ENCODE peak calls at places on chromosomes 6 and 20, in eight cellular contexts. E is NCI-H526 treated with DMSO at 0.1 percent for 48 hours; F is iPS DF 6.9; Y is DMS153; M is stimulated activated CD4-positive, alpha-beta T cell treated with anti-CD3 and anti-CD28 coated beads, Interleukin-2, amount 100 ng/mL, for 24 hours; W is CD8-positive, alpha-beta T cell; Z is endothelial cell; R is H54. X is an unnamed sample.

GRCh38 chr6:40887079-40887822 is 151.8 kb downstream of the UNC5CL start:
- DNase-seq in E (no peak), F (no peak), Y (no peak), M (no peak), W (no peak), Z (no peak), R (no peak), X (no peak)

GRCh38 chr6:137341721-137342195 is 122.6 kb upstream of the IFNGR1 start:
- DNase-seq in E (peak), F (no peak), Y (peak), M (peak), W (peak), Z (no peak), R (peak), X (peak)

GRCh38 chr6:63926258-63926657 is 290.7 kb downstream of the PHF3 start:
- DNase-seq in E (no peak), F (no peak), Y (no peak), M (no peak), W (no peak), Z (no peak), R (no peak), X (no peak)

GRCh38 chr6:1372690-1373089 is 16.7 kb upstream of the FOXF2 start:
- DNase-seq in E (no peak), F (no peak), Y (no peak), M (no peak), W (no peak), Z (no peak), R (no peak), X (no peak)

GRCh38 chr6:7899046-7899888 is 11.3 kb downstream of the TXNDC5 start:
- DNase-seq in E (no peak), F (no peak), Y (no peak), M (no peak), W (no peak), Z (no peak), R (no peak), X (no peak)

GRCh38 chr20:53402233-53403005 is 191.2 kb downstream of the ZNF217 start:
- DNase-seq in E (no peak), F (no peak), Y (no peak), M (no peak), W (peak), Z (no peak), R (no peak), X (no peak)

GRCh38 chr20:59835448-59836395 is 97.7 kb downstream of the SYCP2 start:
- DNase-seq in E (no peak), F (no peak), Y (peak), M (no peak), W (no peak), Z (peak), R (no peak), X (no peak)

GRCh38 chr6:37027811-37028469 is 22.5 kb downstream of the FGD2 start:
- DNase-seq in E (no peak), F (no peak), Y (no peak), M (no peak), W (no peak), Z (no peak), R (no peak), X (no peak)

GRCh38 chr20:58571942-58572666 is 56.9 kb upstream of the APCDD1L start:
- DNase-seq in E (no peak), F (no peak), Y (no peak), M (no peak), W (no peak), Z (no peak), R (no peak), X (no peak)

GRCh38 chr6:51949451-51949850 is 138.0 kb downstream of the PKHD1 start:
- DNase-seq in E (no peak), F (no peak), Y (no peak), M (no peak), W (no peak), Z (no peak), R (no peak), X (no peak)

GRCh38 chr6:143629104-143630080 is 48.4 kb upstream of the PHACTR2 start:
- DNase-seq in E (no peak), F (no peak), Y (no peak), M (no peak), W (no peak), Z (no peak), R (no peak), X (no peak)

GRCh38 chr6:161547617-161548016 is 273.8 kb upstream of the AGPAT4 start:
- DNase-seq in E (no peak), F (no peak), Y (peak), M (no peak), W (no peak), Z (no peak), R (no peak), X (no peak)

GRCh38 chr6:107272246-107272645 is 156.9 kb upstream of the BEND3 start:
- DNase-seq in E (no peak), F (no peak), Y (no peak), M (no peak), W (no peak), Z (no peak), R (no peak), X (no peak)

GRCh38 chr6:88368071-88368787 is 202.1 kb upstream of the CNR1 start:
- DNase-seq in E (no peak), F (no peak), Y (no peak), M (no peak), W (no peak), Z (no peak), R (no peak), X (no peak)

GRCh38 chr20:25296094-25297093 is 48.5 kb downstream of the PYGB start:
- DNase-seq in E (no peak), F (no peak), Y (no peak), M (no peak), W (peak), Z (no peak), R (peak), X (no peak)

GRCh38 chr20:14972256-14972655 is 634.8 kb upstream of the FLRT3 start:
- DNase-seq in E (no peak), F (no peak), Y (no peak), M (no peak), W (no peak), Z (no peak), R (no peak), X (no peak)

GRCh38 chr6:76771076-76771634 is 692.1 kb downstream of the HTR1B start:
- DNase-seq in E (no peak), F (no peak), Y (no peak), M (no peak), W (no peak), Z (no peak), R (no peak), X (no peak)

GRCh38 chr6:125899726-125900182 is 56.8 kb upstream of the HINT3 start:
- DNase-seq in E (no peak), F (no peak), Y (no peak), M (no peak), W (no peak), Z (no peak), R (no peak), X (no peak)

GRCh38 chr6:23532227-23532626 is 593.8 kb upstream of the NRSN1 start:
- DNase-seq in E (no peak), F (no peak), Y (no peak), M (no peak), W (no peak), Z (no peak), R (no peak), X (no peak)

GRCh38 chr20:46945465-46945864 is 50.8 kb downstream of the EYA2 start:
- DNase-seq in E (no peak), F (no peak), Y (no peak), M (no peak), W (no peak), Z (no peak), R (no peak), X (no peak)

GRCh38 chr6:151154418-151154817 is 85.3 kb upstream of the AKAP12 start:
- DNase-seq in E (no peak), F (no peak), Y (no peak), M (no peak), W (no peak), Z (no peak), R (peak), X (no peak)

GRCh38 chr20:23643665-23644064 is 5.9 kb upstream of the CST3 start:
- DNase-seq in E (no peak), F (no peak), Y (no peak), M (no peak), W (no peak), Z (no peak), R (no peak), X (no peak)